ENCODE peak calls at places on chromosomes 16 and 17, in eight cellular contexts. L is WERI-Rb-1; O is DND-41; G is tibial nerve; B is heart right ventricle; T is CD4-positive, CD25-positive, alpha-beta regulatory T cell; M is OCI-LY7; S is fibroblast of lung. P is an unnamed sample.

GRCh38 chr16:19105131-19105530 is 8.6 kb upstream of the ITPRIPL2 start:
- DNase-seq in L (no peak), O (no peak), G (no peak), B (no peak), T (no peak), M (no peak), S (no peak), P (no peak)

GRCh38 chr16:75193265-75193650 is 13.7 kb downstream of the CTRB2 start:
- DNase-seq in L (no peak), O (no peak), G (no peak), B (no peak), T (no peak), M (no peak), S (no peak), P (no peak)

GRCh38 chr17:69607162-69607834 is 192.8 kb downstream of the MAP2K6 start:
- DNase-seq in L (peak), O (peak), G (peak), B (peak), T (peak), M (peak), S (peak), P (peak)

GRCh38 chr16:1414532-1415265 is at the start of gene UNKL:
- DNase-seq in L (peak), O (peak), G (peak), B (peak), T (peak), M (peak), S (peak), P (peak)

GRCh38 chr16:67240506-67240905 is 6.8 kb downstream of the FHOD1 start:
- DNase-seq in L (no peak), O (no peak), G (no peak), B (no peak), T (no peak), M (no peak), S (peak), P (peak)

GRCh38 chr16:89922477-89922883 is 662 bp upstream of the TUBB3 start:
- DNase-seq in L (peak), O (no peak), G (no peak), B (peak), T (no peak), M (peak), S (peak), P (peak)

GRCh38 chr17:17994271-17994670 is 21.6 kb downstream of the DRC3 start:
- DNase-seq in L (peak), O (peak), G (no peak), B (peak), T (peak), M (peak), S (no peak), P (no peak)

GRCh38 chr16:87392823-87393679 is 915 bp downstream of the MAP1LC3B start:
- DNase-seq in L (no peak), O (peak), G (no peak), B (no peak), T (peak), M (peak), S (peak), P (no peak)

GRCh38 chr16:84844049-84844350 is 24.2 kb downstream of the CRISPLD2 start:
- DNase-seq in L (no peak), O (no peak), G (no peak), B (no peak), T (no peak), M (no peak), S (no peak), P (no peak)

GRCh38 chr16:86566966-86567700 is 504 bp downstream of the FOXC2 start:
- DNase-seq in L (no peak), O (no peak), G (no peak), B (no peak), T (peak), M (no peak), S (peak), P (peak)

GRCh38 chr17:67707442-67707841 is 10.3 kb upstream of the NOL11 start:
- DNase-seq in L (no peak), O (no peak), G (no peak), B (no peak), T (no peak), M (no peak), S (no peak), P (no peak)

GRCh38 chr16:825298-826061 is 24.9 kb upstream of the GNG13 start:
- DNase-seq in L (no peak), O (no peak), G (no peak), B (no peak), T (no peak), M (no peak), S (no peak), P (no peak)

GRCh38 chr17:74220966-74221814 is 7.8 kb downstream of the TTYH2 start:
- DNase-seq in L (no peak), O (no peak), G (no peak), B (no peak), T (no peak), M (no peak), S (no peak), P (no peak)

GRCh38 chr17:58377661-58378060 is 25.7 kb upstream of the SUPT4H1 start:
- DNase-seq in L (no peak), O (no peak), G (no peak), B (no peak), T (no peak), M (no peak), S (no peak), P (no peak)

GRCh38 chr16:24191876-24192402 is 64.2 kb upstream of the CACNG3 start:
- DNase-seq in L (no peak), O (no peak), G (no peak), B (no peak), T (no peak), M (no peak), S (no peak), P (no peak)

GRCh38 chr16:20884240-20884556 is 16.0 kb downstream of the DCUN1D3 start:
- DNase-seq in L (no peak), O (peak), G (no peak), B (no peak), T (no peak), M (no peak), S (peak), P (peak)

GRCh38 chr16:10828851-10829331 is 10.3 kb upstream of the TVP23A start:
- DNase-seq in L (no peak), O (no peak), G (peak), B (peak), T (no peak), M (no peak), S (peak), P (peak)

GRCh38 chr17:37742762-37743611 is 1.9 kb downstream of the HNF1B start:
- DNase-seq in L (no peak), O (no peak), G (no peak), B (no peak), T (peak), M (no peak), S (no peak), P (no peak)

GRCh38 chr17:77935121-77935571 is 23.4 kb upstream of the TNRC6C start:
- DNase-seq in L (no peak), O (no peak), G (no peak), B (no peak), T (no peak), M (no peak), S (no peak), P (no peak)

GRCh38 chr17:9402590-9403199 is 172.9 kb downstream of the STX8 start:
- DNase-seq in L (peak), O (peak), G (no peak), B (no peak), T (peak), M (peak), S (no peak), P (peak)

GRCh38 chr16:85601730-85602401 is 11.3 kb upstream of the GSE1 start:
- DNase-seq in L (no peak), O (no peak), G (no peak), B (no peak), T (no peak), M (no peak), S (peak), P (no peak)

GRCh38 chr17:29145289-29146058 is 34.7 kb downstream of the MYO18A start:
- DNase-seq in L (peak), O (peak), G (no peak), B (peak), T (peak), M (peak), S (peak), P (peak)

GRCh38 chr16:55367796-55368195 is 43.8 kb downstream of the IRX6 start:
- DNase-seq in L (no peak), O (no peak), G (no peak), B (no peak), T (no peak), M (no peak), S (peak), P (no peak)

GRCh38 chr17:76196675-76197074 is 43.6 kb downstream of the RNF157 start:
- DNase-seq in L (no peak), O (no peak), G (peak), B (peak), T (no peak), M (no peak), S (no peak), P (no peak)

GRCh38 chr16:86387461-86388440 is 122.6 kb upstream of the FOXF1 start:
- DNase-seq in L (no peak), O (no peak), G (no peak), B (no peak), T (no peak), M (no peak), S (peak), P (peak)

GRCh38 chr17:74532115-74532514 is 840 bp upstream of the CD300LB start:
- DNase-seq in L (peak), O (peak), G (no peak), B (peak), T (no peak), M (peak), S (no peak), P (no peak)

GRCh38 chr16:11178424-11178823 is 77.6 kb downstream of the SOCS1 start:
- DNase-seq in L (no peak), O (no peak), G (no peak), B (no peak), T (no peak), M (no peak), S (no peak), P (no peak)

GRCh38 chr17:32493581-32494513 is 7.1 kb downstream of the CDK5R1 start:
- DNase-seq in L (no peak), O (no peak), G (no peak), B (no peak), T (no peak), M (no peak), S (no peak), P (no peak)

GRCh38 chr16:84194470-84195200 is 3.7 kb downstream of the ADAD2 start:
- DNase-seq in L (no peak), O (peak), G (no peak), B (no peak), T (peak), M (no peak), S (no peak), P (no peak)

GRCh38 chr16:24906199-24906808 is 60.5 kb downstream of the SLC5A11 start:
- DNase-seq in L (no peak), O (no peak), G (no peak), B (no peak), T (no peak), M (peak), S (peak), P (no peak)

GRCh38 chr16:65740716-65741115 is 618.9 kb upstream of the CDH11 start:
- DNase-seq in L (no peak), O (no peak), G (no peak), B (no peak), T (no peak), M (no peak), S (no peak), P (no peak)

GRCh38 chr17:79537686-79538085 is 73.2 kb downstream of the RBFOX3 start:
- DNase-seq in L (no peak), O (no peak), G (no peak), B (no peak), T (no peak), M (no peak), S (no peak), P (no peak)

GRCh38 chr17:20935740-20936139 is 107.1 kb downstream of the USP22 start:
- DNase-seq in L (no peak), O (no peak), G (no peak), B (no peak), T (no peak), M (no peak), S (peak), P (peak)

GRCh38 chr17:66165537-66166123 is 26.3 kb downstream of the CEP112 start:
- DNase-seq in L (no peak), O (peak), G (no peak), B (no peak), T (peak), M (peak), S (peak), P (peak)

DNA sequence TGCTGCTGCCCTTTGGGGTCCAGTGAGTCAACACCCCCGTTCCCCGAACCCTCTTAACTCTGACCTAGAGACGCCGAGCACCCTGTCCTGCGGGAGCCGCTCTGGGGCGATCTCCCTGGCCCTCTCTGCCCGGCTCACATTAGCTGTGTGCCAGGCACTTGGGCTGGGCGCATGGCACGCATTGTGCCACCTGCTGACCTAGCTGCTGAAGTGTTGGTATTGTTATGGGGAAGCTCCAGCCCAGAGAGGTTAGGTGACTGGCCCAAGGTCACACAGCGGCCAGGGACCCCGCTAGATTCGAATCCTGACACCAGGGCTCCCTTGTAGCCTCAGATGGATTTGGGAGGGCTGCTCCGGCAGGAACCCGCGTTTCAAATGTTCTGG is 1.1 kb downstream of the HSD17B1 start:
- DNase-seq in L (no peak), O (peak), G (no peak), B (no peak), T (peak), M (no peak), S (no peak), P (no peak)
- H3K27ac ChIP-seq in L (peak), O (peak), G (peak), B (peak), T (peak), M (peak), S (peak), P (peak)

DNA sequence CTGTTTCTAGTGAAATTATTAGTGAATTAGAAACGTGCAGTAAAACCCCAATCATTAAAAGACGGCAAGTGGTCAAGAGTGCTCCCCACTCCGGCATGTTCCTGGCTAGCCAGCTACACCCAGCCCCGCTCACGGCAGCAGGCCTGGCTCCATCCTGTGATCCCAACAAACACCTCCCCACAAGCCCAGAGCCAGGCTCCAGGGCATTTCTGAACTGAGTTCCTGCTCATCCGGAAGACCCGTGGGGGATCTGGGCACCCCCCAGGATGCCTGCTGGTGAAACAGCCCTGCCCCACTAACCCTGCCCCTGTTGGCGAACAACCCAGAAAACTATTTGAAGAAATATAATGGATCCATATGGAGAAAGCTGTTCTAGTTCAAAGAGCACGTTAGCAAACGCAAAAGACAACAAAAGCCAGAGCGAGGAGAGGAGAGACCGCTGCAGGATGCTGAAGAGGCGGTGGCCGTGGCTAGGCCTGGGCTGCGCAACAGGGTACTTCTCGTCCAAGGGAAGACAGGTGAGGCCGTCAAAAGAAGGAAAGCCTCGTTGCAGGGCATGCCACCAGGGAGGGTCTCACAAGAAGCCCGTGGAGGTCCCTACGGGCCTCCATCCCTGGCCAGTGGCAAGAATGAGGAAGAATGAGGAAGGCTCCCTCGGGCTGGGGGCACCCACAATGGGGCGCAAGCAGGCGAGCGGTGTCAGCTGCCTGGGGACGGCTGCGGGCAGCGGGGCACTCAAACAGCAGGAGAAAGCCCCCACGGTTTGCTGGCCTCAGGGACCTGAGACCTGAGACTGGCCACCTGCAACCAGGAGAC is 19.2 kb downstream of the SLC16A3 start:
- DNase-seq in L (no peak), O (no peak), G (no peak), B (no peak), T (no peak), M (no peak), S (no peak), P (no peak)
- H3K27ac ChIP-seq in L (no peak), O (no peak), G (peak), B (peak), T (no peak), M (no peak), S (no peak), P (no peak)

GRCh38 chr17:7929158-7930029 is at the start of gene KCNAB3:
- DNase-seq in L (no peak), O (peak), G (no peak), B (no peak), T (peak), M (no peak), S (peak), P (peak)
- H3K27ac ChIP-seq in L (no peak), O (peak), G (no peak), B (no peak), T (no peak), M (no peak), S (no peak), P (no peak)

GRCh38 chr16:54080524-54081008 is 206.0 kb downstream of the IRX3 start:
- DNase-seq in L (no peak), O (no peak), G (no peak), B (no peak), T (no peak), M (no peak), S (peak), P (peak)
- H3K27ac ChIP-seq in L (no peak), O (no peak), G (no peak), B (no peak), T (no peak), M (no peak), S (no peak), P (peak)

GRCh38 chr17:36609498-36609862 is 8.1 kb downstream of the MRM1 start:
- DNase-seq in L (no peak), O (no peak), G (no peak), B (no peak), T (no peak), M (no peak), S (no peak), P (no peak)

GRCh38 chr17:36611345-36612072 is 10.1 kb downstream of the MRM1 start:
- DNase-seq in L (no peak), O (no peak), G (no peak), B (no peak), T (no peak), M (no peak), S (peak), P (peak)

GRCh38 chr17:36610472-36610871 is 9.1 kb downstream of the MRM1 start:
- DNase-seq in L (no peak), O (no peak), G (no peak), B (no peak), T (no peak), M (no peak), S (no peak), P (no peak)

GRCh38 chr17:36608794-36609497 is 7.6 kb downstream of the MRM1 start:
- DNase-seq in L (peak), O (no peak), G (no peak), B (no peak), T (peak), M (peak), S (peak), P (peak)

DNA sequence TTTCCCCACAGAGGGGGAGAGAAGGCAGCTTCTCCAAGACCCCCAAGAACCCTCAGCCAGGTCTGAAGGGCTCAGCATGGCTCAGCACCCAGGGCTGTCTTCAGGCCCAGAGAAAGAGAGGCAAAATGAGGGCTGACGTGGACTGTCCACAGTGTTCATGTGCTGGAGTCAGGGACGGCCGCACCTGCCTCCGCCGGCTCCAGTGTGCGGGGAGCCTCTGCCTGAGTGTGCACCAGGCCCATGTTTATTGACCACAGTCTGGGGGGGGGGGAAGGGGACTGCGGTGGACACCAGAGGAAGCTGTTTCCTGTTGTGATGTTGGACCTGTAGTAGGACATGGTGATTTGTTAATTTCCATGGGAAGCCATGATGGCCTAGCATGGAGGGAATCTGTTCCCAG is 6.9 kb downstream of the MRM1 start:
- DNase-seq in L (no peak), O (no peak), G (no peak), B (no peak), T (no peak), M (no peak), S (no peak), P (no peak)
- H3K27ac ChIP-seq in L (no peak), O (no peak), G (no peak), B (no peak), T (no peak), M (no peak), S (no peak), P (no peak)

GRCh38 chr17:45905812-45906211 is 11.5 kb downstream of the MAPT start:
- DNase-seq in L (peak), O (no peak), G (no peak), B (no peak), T (no peak), M (no peak), S (no peak), P (no peak)
- H3K27ac ChIP-seq in L (peak), O (no peak), G (no peak), B (no peak), T (no peak), M (no peak), S (no peak), P (no peak)

GRCh38 chr17:40190197-40191021 is 13.1 kb downstream of the RAPGEFL1 start:
- DNase-seq in L (peak), O (no peak), G (no peak), B (no peak), T (peak), M (peak), S (no peak), P (no peak)
- H3K27ac ChIP-seq in L (no peak), O (no peak), G (peak), B (no peak), T (no peak), M (no peak), S (no peak), P (no peak)

GRCh38 chr17:50196036-50196435 is 5.4 kb downstream of the COL1A1 start:
- DNase-seq in L (no peak), O (no peak), G (no peak), B (no peak), T (no peak), M (no peak), S (peak), P (no peak)

GRCh38 chr17:50196826-50197225 is 4.6 kb downstream of the COL1A1 start:
- DNase-seq in L (no peak), O (no peak), G (no peak), B (no peak), T (no peak), M (no peak), S (peak), P (no peak)

GRCh38 chr17:50199211-50199633 is 2.2 kb downstream of the COL1A1 start:
- DNase-seq in L (no peak), O (no peak), G (no peak), B (no peak), T (no peak), M (no peak), S (peak), P (no peak)

GRCh38 chr17:50199651-50200446 is 1.6 kb downstream of the COL1A1 start:
- DNase-seq in L (peak), O (peak), G (peak), B (peak), T (peak), M (peak), S (peak), P (peak)

DNA sequence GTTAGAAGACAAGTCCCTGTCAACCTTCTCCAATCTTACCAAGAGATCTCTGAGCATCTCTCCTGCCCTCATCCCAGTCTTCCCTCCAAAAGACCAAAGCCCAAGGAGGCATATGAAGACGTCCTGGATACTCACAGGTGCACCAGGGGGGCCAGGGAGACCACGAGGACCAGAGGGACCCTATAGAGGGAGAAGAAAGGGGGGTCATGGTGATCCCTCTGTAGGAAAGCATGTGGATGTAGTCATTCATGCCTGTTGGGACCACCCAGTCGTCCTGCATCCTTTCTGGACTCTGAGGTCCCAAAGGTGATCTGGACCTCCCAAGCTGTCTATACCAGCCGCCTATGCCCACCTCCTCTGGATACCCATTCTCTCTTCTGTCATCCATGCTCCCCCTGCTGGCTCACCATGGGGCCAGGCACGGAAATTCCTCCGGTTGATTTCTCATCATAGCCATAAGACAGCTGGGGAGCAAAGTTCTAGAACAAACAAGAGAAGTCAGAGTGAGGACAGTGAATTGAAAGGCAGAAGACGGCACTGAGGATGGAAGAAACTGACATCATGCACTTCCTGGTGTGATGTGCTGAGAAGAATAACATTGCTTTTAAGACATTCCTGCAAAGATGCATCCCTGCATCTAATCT is 3.3 kb downstream of the COL1A1 start:
- DNase-seq in L (peak), O (peak), G (no peak), B (peak), T (peak), M (peak), S (peak), P (no peak)
- H3K27ac ChIP-seq in L (no peak), O (no peak), G (peak), B (peak), T (no peak), M (no peak), S (peak), P (peak)

P was measured in brain microvascular endothelial cell.